ENCODE peak calls at places on chromosomes 4 and X, in eight cellular contexts. One of them, this sample, is unnamed.

GRCh38 chr4:14095881-14096280 is 468.4 kb upstream of the BOD1L1 start:
- DNase-seq in AG09309: no peak
- DNase-seq in GM03348: no peak
- DNase-seq in EL: peak; percentile 22
- DNase-seq in GM13977: no peak
- DNase-seq in nucleus accumbens: no peak
- DNase-seq in activated T-cell treated with anti-CD3 and anti-CD28 coated beads for 48 hours: no peak
- DNase-seq in HepG2: no peak
- DNase-seq in this sample: no peak

GRCh38 chr4:153083447-153083921 is 120.8 kb upstream of the TRIM2 start:
- DNase-seq in AG09309: peak; percentile 47
- DNase-seq in GM03348: peak; percentile 87
- DNase-seq in EL: peak; percentile 79
- DNase-seq in GM13977: peak; percentile 65
- DNase-seq in nucleus accumbens: peak; percentile 38
- DNase-seq in activated T-cell treated with anti-CD3 and anti-CD28 coated beads for 48 hours: no peak
- DNase-seq in HepG2: peak; percentile 72
- DNase-seq in this sample: peak; percentile 77

GRCh38 chrX:141220342-141221008 is 21.8 kb downstream of the SPANXC start:
- DNase-seq in AG09309: peak; percentile 8
- DNase-seq in GM03348: peak; percentile 49
- DNase-seq in EL: peak; percentile 69
- DNase-seq in GM13977: no peak
- DNase-seq in nucleus accumbens: no peak
- DNase-seq in activated T-cell treated with anti-CD3 and anti-CD28 coated beads for 48 hours: no peak
- DNase-seq in HepG2: no peak
- DNase-seq in this sample: no peak

GRCh38 chrX:140034916-140035315 is 69.6 kb upstream of the CXorf66 start:
- DNase-seq in AG09309: no peak
- DNase-seq in GM03348: peak; percentile 11
- DNase-seq in EL: peak; percentile 0
- DNase-seq in GM13977: peak; percentile 27
- DNase-seq in nucleus accumbens: no peak
- DNase-seq in activated T-cell treated with anti-CD3 and anti-CD28 coated beads for 48 hours: no peak
- DNase-seq in HepG2: no peak
- DNase-seq in this sample: peak; percentile 1

GRCh38 chr4:77582151-77582550 is 23.5 kb upstream of the CXCL13 start:
- DNase-seq in AG09309: no peak
- DNase-seq in GM03348: no peak
- DNase-seq in EL: peak; percentile 11
- DNase-seq in GM13977: no peak
- DNase-seq in nucleus accumbens: no peak
- DNase-seq in activated T-cell treated with anti-CD3 and anti-CD28 coated beads for 48 hours: no peak
- DNase-seq in HepG2: no peak
- DNase-seq in this sample: no peak

GRCh38 chr4:153530284-153530995 is 64.3 kb downstream of the TMEM131L start:
- DNase-seq in AG09309: no peak
- DNase-seq in GM03348: no peak
- DNase-seq in EL: no peak
- DNase-seq in GM13977: no peak
- DNase-seq in nucleus accumbens: no peak
- DNase-seq in activated T-cell treated with anti-CD3 and anti-CD28 coated beads for 48 hours: no peak
- DNase-seq in HepG2: no peak
- DNase-seq in this sample: no peak

GRCh38 chr4:55001538-55001937 is 123.9 kb downstream of the KDR start:
- DNase-seq in AG09309: no peak
- DNase-seq in GM03348: no peak
- DNase-seq in EL: no peak
- DNase-seq in GM13977: no peak
- DNase-seq in nucleus accumbens: no peak
- DNase-seq in activated T-cell treated with anti-CD3 and anti-CD28 coated beads for 48 hours: no peak
- DNase-seq in HepG2: no peak
- DNase-seq in this sample: no peak

GRCh38 chrX:150463566-150463965 is 100.4 kb downstream of the MAMLD1 start:
- DNase-seq in AG09309: no peak
- DNase-seq in GM03348: no peak
- DNase-seq in EL: no peak
- DNase-seq in GM13977: no peak
- DNase-seq in nucleus accumbens: no peak
- DNase-seq in activated T-cell treated with anti-CD3 and anti-CD28 coated beads for 48 hours: no peak
- DNase-seq in HepG2: no peak
- DNase-seq in this sample: no peak

GRCh38 chr4:173367285-173367684 is 3.5 kb upstream of the SAP30 start:
- DNase-seq in AG09309: no peak
- DNase-seq in GM03348: no peak
- DNase-seq in EL: peak; percentile 7
- DNase-seq in GM13977: peak; percentile 25
- DNase-seq in nucleus accumbens: no peak
- DNase-seq in activated T-cell treated with anti-CD3 and anti-CD28 coated beads for 48 hours: no peak
- DNase-seq in HepG2: no peak
- DNase-seq in this sample: no peak

GRCh38 chr4:127559981-127560380 is 72.8 kb upstream of the INTU start:
- DNase-seq in AG09309: no peak
- DNase-seq in GM03348: no peak
- DNase-seq in EL: no peak
- DNase-seq in GM13977: no peak
- DNase-seq in nucleus accumbens: no peak
- DNase-seq in activated T-cell treated with anti-CD3 and anti-CD28 coated beads for 48 hours: no peak
- DNase-seq in HepG2: no peak
- DNase-seq in this sample: no peak

GRCh38 chr4:74156521-74156920 is 1.4 kb upstream of the MTHFD2L start:
- DNase-seq in AG09309: no peak
- DNase-seq in GM03348: no peak
- DNase-seq in EL: no peak
- DNase-seq in GM13977: no peak
- DNase-seq in nucleus accumbens: no peak
- DNase-seq in activated T-cell treated with anti-CD3 and anti-CD28 coated beads for 48 hours: no peak
- DNase-seq in HepG2: no peak
- DNase-seq in this sample: no peak

GRCh38 chr4:78612398-78613005 is 60.9 kb downstream of the ANXA3 start:
- DNase-seq in AG09309: no peak
- DNase-seq in GM03348: peak; percentile 57
- DNase-seq in EL: peak; percentile 51
- DNase-seq in GM13977: no peak
- DNase-seq in nucleus accumbens: no peak
- DNase-seq in activated T-cell treated with anti-CD3 and anti-CD28 coated beads for 48 hours: no peak
- DNase-seq in HepG2: peak; percentile 21
- DNase-seq in this sample: peak; percentile 50

GRCh38 chr4:147103403-147103946 is 157.8 kb upstream of the TTC29 start:
- DNase-seq in AG09309: peak; percentile 93
- DNase-seq in GM03348: peak; percentile 86
- DNase-seq in EL: peak; percentile 94
- DNase-seq in GM13977: no peak
- DNase-seq in nucleus accumbens: peak; percentile 41
- DNase-seq in activated T-cell treated with anti-CD3 and anti-CD28 coated beads for 48 hours: no peak
- DNase-seq in HepG2: no peak
- DNase-seq in this sample: no peak

GRCh38 chrX:137695405-137695804 is 129.5 kb downstream of the ZIC3 start:
- DNase-seq in AG09309: no peak
- DNase-seq in GM03348: no peak
- DNase-seq in EL: no peak
- DNase-seq in GM13977: no peak
- DNase-seq in nucleus accumbens: no peak
- DNase-seq in activated T-cell treated with anti-CD3 and anti-CD28 coated beads for 48 hours: no peak
- DNase-seq in HepG2: no peak
- DNase-seq in this sample: no peak

This sample was measured in germinal center.